ENCODE peak calls at places on chromosomes 2 and 18, in eight cellular contexts. X is substantia nigra, G is HCT116, W is sigmoid colon, I is spleen, Z is endodermal cell, B is transverse colon, E is neuronal stem cell. A is an unnamed sample.

GRCh38 chr2:95046371-95047112 is 21.0 kb downstream of the MAL start:
- DNase-seq in W (peak), E (no peak), Z (no peak), I (peak), B (no peak), X (no peak), G (no peak), A (no peak)

GRCh38 chr2:127584516-127585033 is 49.1 kb downstream of the MYO7B start:
- DNase-seq in Z (peak), G (no peak), X (no peak), W (no peak), E (no peak), I (no peak), B (no peak), A (no peak)

GRCh38 chr2:201254331-201254730 is 6.0 kb upstream of the CASP8 start:
- DNase-seq in E (no peak), Z (peak), X (no peak), B (peak), I (no peak), G (no peak), W (no peak), A (no peak)

GRCh38 chr2:69957970-69958369 is 3.5 kb downstream of the ASPRV1 start:
- DNase-seq in X (no peak), E (no peak), W (no peak), I (no peak), B (no peak), G (no peak), Z (no peak), A (no peak)

GRCh38 chr2:177710003-177710411 is 317.4 kb downstream of the AGPS start:
- DNase-seq in X (no peak), G (no peak), W (no peak), E (no peak), Z (no peak), I (no peak), B (no peak), A (no peak)

GRCh38 chr2:10048501-10049171 is 5.3 kb downstream of the KLF11 start:
- DNase-seq in I (peak), X (no peak), Z (peak), G (peak), E (no peak), W (no peak), B (no peak), A (no peak)

GRCh38 chr2:157933549-157933948 is 57.4 kb upstream of the ACVR1 start:
- DNase-seq in W (no peak), G (no peak), Z (peak), X (no peak), B (no peak), E (peak), I (no peak), A (no peak)

GRCh38 chr2:161131074-161131680 is 29.1 kb upstream of the TANK start:
- DNase-seq in I (no peak), Z (no peak), W (no peak), B (no peak), E (no peak), G (no peak), X (no peak), A (no peak)

GRCh38 chr18:10841203-10841602 is 308.2 kb downstream of the PIEZO2 start:
- DNase-seq in Z (no peak), E (no peak), I (no peak), W (no peak), G (no peak), B (no peak), X (no peak), A (no peak)

GRCh38 chr2:44389895-44390294 is 28.1 kb downstream of the CAMKMT start:
- DNase-seq in X (no peak), E (no peak), G (no peak), B (no peak), W (no peak), I (no peak), Z (no peak), A (no peak)

GRCh38 chr2:238886453-238887094 is 38.7 kb downstream of the TWIST2 start:
- DNase-seq in E (no peak), I (no peak), B (no peak), G (no peak), Z (no peak), W (peak), X (no peak), A (no peak)

GRCh38 chr2:204012081-204012653 is 75.6 kb downstream of the ICOS start:
- DNase-seq in G (no peak), B (peak), X (no peak), W (no peak), E (no peak), I (no peak), Z (no peak), A (no peak)

DNA sequence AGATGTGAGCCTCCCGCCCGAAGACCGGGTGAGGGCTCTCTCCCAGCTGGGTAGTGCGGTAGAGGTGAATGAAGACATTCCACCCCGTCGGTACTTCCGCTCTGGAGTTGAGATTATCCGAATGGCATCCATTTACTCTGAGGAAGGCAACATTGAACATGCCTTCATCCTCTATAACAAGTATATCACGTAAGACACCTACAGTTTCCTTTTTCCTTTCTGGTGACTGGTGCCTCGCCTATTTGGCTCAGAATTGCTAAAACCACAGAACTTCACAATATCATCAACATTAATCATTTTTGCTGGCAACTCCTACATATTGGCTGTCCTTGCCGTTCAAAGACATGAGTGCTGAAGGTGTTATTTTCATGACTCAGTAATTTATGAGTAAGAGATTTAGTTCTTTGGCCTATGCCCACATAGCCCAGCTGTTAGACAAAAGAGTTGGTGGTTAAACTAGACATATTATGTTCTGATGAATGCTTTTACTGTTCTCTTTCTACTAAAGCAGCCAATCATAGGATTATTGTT is 2.2 kb downstream of the STAMBP start:
- DNase-seq in E (no peak), X (no peak), I (no peak), Z (no peak), G (no peak), B (no peak), W (no peak), A (no peak)
- H3K27ac ChIP-seq in E (no peak), X (no peak), I (peak), Z (no peak), G (no peak), B (peak), W (peak), A (no peak)

GRCh38 chr18:57529151-57529550 is 57.4 kb downstream of the FECH start:
- DNase-seq in Z (no peak), I (no peak), B (no peak), W (no peak), G (no peak), X (no peak), E (no peak), A (no peak)

GRCh38 chr18:57532987-57533386 is 53.5 kb downstream of the FECH start:
- DNase-seq in X (no peak), B (no peak), Z (no peak), G (no peak), W (no peak), I (no peak), E (no peak), A (no peak)

GRCh38 chr18:57533901-57534300 is 52.6 kb downstream of the FECH start:
- DNase-seq in X (no peak), W (no peak), B (no peak), G (no peak), E (peak), Z (no peak), I (no peak), A (no peak)

GRCh38 chr18:57534535-57534934 is 52.0 kb downstream of the FECH start:
- DNase-seq in Z (no peak), G (no peak), X (no peak), B (no peak), E (no peak), W (no peak), I (no peak), A (no peak)

GRCh38 chr18:57533399-57533884 is 53.1 kb downstream of the FECH start:
- DNase-seq in G (no peak), E (no peak), I (no peak), W (no peak), X (no peak), Z (peak), B (no peak), A (no peak)
- H3K27ac ChIP-seq in G (no peak), E (peak), I (no peak), W (no peak), X (no peak), Z (peak), B (no peak), A (no peak)

GRCh38 chr2:51720826-51721225 is 688.9 kb upstream of the NRXN1 start:
- DNase-seq in B (no peak), X (no peak), Z (no peak), W (no peak), G (no peak), I (no peak), E (no peak), A (no peak)

GRCh38 chr2:51722311-51722710 is 690.4 kb upstream of the NRXN1 start:
- DNase-seq in B (no peak), W (no peak), X (no peak), E (no peak), G (no peak), I (no peak), Z (no peak), A (no peak)

GRCh38 chr2:51718881-51719280 is 686.9 kb upstream of the NRXN1 start:
- DNase-seq in I (no peak), X (no peak), E (no peak), W (no peak), B (no peak), Z (no peak), G (no peak), A (no peak)

GRCh38 chr2:51711761-51712160 is 679.8 kb upstream of the NRXN1 start:
- DNase-seq in G (no peak), W (no peak), I (no peak), X (no peak), B (no peak), Z (no peak), E (no peak), A (no peak)

DNA sequence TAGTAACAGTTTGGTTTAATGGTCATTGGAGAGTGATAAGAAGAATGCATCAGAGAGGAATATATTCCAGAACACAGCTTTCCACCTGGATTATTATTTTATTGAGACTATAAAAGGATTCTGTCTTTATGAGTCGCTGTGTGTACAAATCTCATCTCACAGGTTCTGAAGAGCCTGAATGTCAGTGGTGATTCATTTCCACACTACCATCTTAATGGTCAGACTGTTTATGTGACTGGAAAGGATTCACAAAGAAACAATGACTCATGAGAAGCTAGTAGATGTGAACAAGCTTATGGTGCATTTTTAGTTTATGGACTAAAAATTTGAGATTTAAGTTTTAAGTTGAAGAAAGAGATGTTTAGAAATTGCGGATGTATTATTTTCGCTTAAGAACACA is 685.4 kb upstream of the NRXN1 start:
- DNase-seq in Z (no peak), W (no peak), G (peak), E (no peak), B (no peak), X (no peak), I (no peak), A (no peak)
- H3K27ac ChIP-seq in Z (no peak), W (no peak), G (no peak), E (no peak), B (no peak), X (no peak), I (no peak), A (no peak)

GRCh38 chr18:40980171-40980570 is 974.9 kb upstream of the PIK3C3 start:
- DNase-seq in X (no peak), W (no peak), I (no peak), E (no peak), Z (no peak), B (no peak), G (no peak), A (no peak)
- H3K27ac ChIP-seq in X (no peak), W (no peak), I (no peak), E (no peak), Z (no peak), B (no peak), G (no peak), A (no peak)

GRCh38 chr2:74564222-74564621 is 9.7 kb downstream of the DOK1 start:
- DNase-seq in E (no peak), Z (peak), W (no peak), X (no peak), B (no peak), I (no peak), G (no peak), A (no peak)
- H3K27ac ChIP-seq in E (no peak), Z (no peak), W (no peak), X (no peak), B (no peak), I (no peak), G (no peak), A (no peak)

DNA sequence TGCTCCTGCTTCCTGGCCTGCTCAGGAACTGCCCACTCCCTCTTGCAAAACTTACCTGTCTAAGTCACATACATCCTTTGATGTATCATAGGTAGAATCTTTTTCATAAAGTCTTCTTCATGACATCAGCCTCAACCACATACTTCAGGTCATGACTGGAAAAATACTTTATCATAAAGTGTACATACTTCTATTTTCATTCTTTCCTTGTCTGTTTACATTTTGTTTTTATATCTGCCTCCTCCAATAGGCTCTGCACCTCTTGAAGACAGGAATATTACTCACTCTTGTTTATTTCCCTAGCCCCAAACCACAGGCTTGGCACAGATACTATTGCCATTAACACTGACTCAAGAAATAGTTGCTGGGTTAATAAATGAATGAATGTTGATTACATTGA is 43.6 kb upstream of the ZNF804A start:
- DNase-seq in B (no peak), Z (no peak), G (no peak), I (no peak), X (no peak), E (no peak), W (no peak), A (no peak)
- H3K27ac ChIP-seq in B (no peak), Z (no peak), G (no peak), I (no peak), X (no peak), E (no peak), W (no peak), A (no peak)

DNA sequence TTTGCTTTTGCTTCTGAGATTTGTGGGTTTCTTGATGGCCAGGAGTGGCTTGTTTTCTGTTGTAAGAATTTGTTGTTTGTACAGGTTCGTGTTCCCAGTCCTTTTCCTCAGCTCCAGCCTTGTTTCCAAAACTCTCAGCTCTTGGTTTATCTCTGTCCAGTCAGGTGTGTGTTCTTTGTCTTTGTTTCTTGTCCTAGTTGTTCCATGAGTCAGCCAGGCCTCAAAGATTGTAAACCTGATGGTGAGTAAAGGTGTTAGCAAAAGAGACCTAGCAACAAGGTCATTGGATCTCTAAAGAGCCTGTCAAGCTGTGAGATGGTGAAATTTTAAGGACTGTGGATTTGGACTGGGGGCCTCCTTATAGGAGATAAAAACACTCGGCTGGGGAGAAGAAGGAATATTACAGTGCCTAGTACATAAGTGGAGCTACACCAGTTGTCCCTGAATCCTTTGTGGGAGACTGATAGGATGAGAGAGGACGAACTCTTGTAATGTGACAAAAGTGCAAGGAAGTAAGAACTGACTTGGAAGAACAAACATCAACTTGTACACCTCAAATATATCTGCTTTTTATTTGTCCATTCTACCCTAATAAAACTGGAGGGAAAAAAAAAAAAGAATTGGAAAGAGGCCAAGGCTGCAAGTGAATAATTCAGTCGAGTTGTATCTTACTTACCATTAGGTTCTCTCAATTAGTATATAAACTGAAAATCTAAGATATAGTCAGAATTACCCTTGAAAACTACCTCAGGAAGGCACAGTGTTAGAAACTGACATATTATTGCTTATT is 37.1 kb downstream of the ITGA6 start:
- DNase-seq in E (no peak), X (no peak), I (no peak), G (no peak), B (no peak), W (no peak), Z (no peak), A (no peak)
- H3K27ac ChIP-seq in E (no peak), X (no peak), I (peak), G (no peak), B (peak), W (no peak), Z (no peak), A (no peak)

GRCh38 chr2:229392214-229392613 is 121.1 kb upstream of the PID1 start:
- DNase-seq in Z (no peak), G (no peak), B (no peak), X (no peak), E (no peak), W (no peak), I (no peak), A (no peak)
- H3K27ac ChIP-seq in Z (no peak), G (no peak), B (peak), X (peak), E (no peak), W (peak), I (peak), A (no peak)

GRCh38 chr2:207792244-207792785 is 22.6 kb upstream of the FZD5 start:
- DNase-seq in G (peak), Z (peak), E (no peak), B (no peak), W (no peak), I (no peak), X (no peak), A (no peak)
- H3K27ac ChIP-seq in G (peak), Z (peak), E (peak), B (peak), W (no peak), I (peak), X (no peak), A (peak)